ENCODE peak calls at places on chromosomes 2 and 18, in ten cellular contexts. N is HTR-8/SVneo, L is EL, X is lower leg skin, I is C1 segment of cervical spinal cord, S is hepatic stellate cell, Z is left ventricle myocardium superior, G is posterior vena cava, J is mammary epithelial cell, M is stomach. R is an unnamed sample.

GRCh38 chr2:239375278-239376061 is 25.4 kb downstream of the HDAC4 start:
- DNase-seq in J (no peak), S (no peak), Z (no peak), G (peak), M (no peak), X (no peak), L (no peak), I (no peak), N (no peak), R (no peak)

GRCh38 chr2:116917196-116917595 is 897.3 kb upstream of the DDX18 start:
- DNase-seq in I (no peak), X (no peak), M (no peak), N (no peak), Z (no peak), J (no peak), G (no peak), S (no peak), L (no peak), R (no peak)

GRCh38 chr2:232892221-232892620 is 22.2 kb downstream of the SNORC start:
- DNase-seq in S (no peak), X (no peak), L (no peak), M (no peak), Z (no peak), J (no peak), G (peak), I (no peak), N (no peak), R (no peak)

GRCh38 chr2:100664021-100664755 is 101.4 kb downstream of the PDCL3 start:
- DNase-seq in N (no peak), X (no peak), M (no peak), S (no peak), G (no peak), L (no peak), I (no peak), J (no peak), Z (no peak), R (no peak)

GRCh38 chr2:128914320-128914719 is 595.7 kb upstream of the HS6ST1 start:
- DNase-seq in X (no peak), J (no peak), I (no peak), S (no peak), Z (no peak), G (no peak), L (no peak), N (no peak), M (no peak), R (no peak)

GRCh38 chr18:4455113-4455811 is at the start of gene DLGAP1:
- DNase-seq in L (no peak), X (no peak), G (peak), Z (peak), I (no peak), M (peak), J (peak), S (no peak), N (no peak), R (no peak)

GRCh38 chr2:136191041-136191440 is 73.1 kb upstream of the CXCR4 start:
- DNase-seq in L (no peak), Z (no peak), I (no peak), M (no peak), J (no peak), S (no peak), X (no peak), G (no peak), N (no peak), R (no peak)

GRCh38 chr18:25561923-25562322 is 210.0 kb upstream of the ZNF521 start:
- DNase-seq in L (peak), S (peak), I (no peak), X (no peak), Z (no peak), N (no peak), M (no peak), G (no peak), J (peak), R (no peak)

GRCh38 chr2:162198239-162198638 is 45.0 kb downstream of the FAP start:
- DNase-seq in S (no peak), J (no peak), N (no peak), X (no peak), I (no peak), Z (no peak), G (no peak), L (no peak), M (no peak), R (no peak)